ENCODE peak calls at places on chromosomes 4 and X, in six cellular contexts. Y, N, A, O, D and T are unnamed samples. For H3K4me1 and H3K27me3, the result is how much of the 10 kb centered on the place peaks cover.

GRCh38 chr4:110361921-110362320 is 114.0 kb upstream of the ENPEP start:
- DNase-seq in D (no peak), Y (no peak), A (peak), N (no peak), O (no peak), T (peak)

GRCh38 chrX:23554304-23554703 is 113.0 kb upstream of the PRDX4 start:
- DNase-seq in O (no peak), Y (no peak), N (peak), A (peak), D (peak), T (peak)

GRCh38 chr4:110610940-110611785 is 11.7 kb downstream of the PITX2 start:
- DNase-seq in O (no peak), Y (no peak), A (no peak), N (no peak), D (no peak), T (peak)

GRCh38 chr4:105461221-105462041 is 12.4 kb downstream of the PPA2 start:
- DNase-seq in A (no peak), N (peak), O (no peak), D (no peak), Y (no peak), T (no peak)

GRCh38 chr4:93809773-93810172 is 18.8 kb upstream of the ATOH1 start:
- DNase-seq in O (peak), D (no peak), Y (peak), N (no peak), A (no peak), T (no peak)

GRCh38 chr4:75584067-75584466 is 28.2 kb downstream of the ODAPH start:
- DNase-seq in O (no peak), A (no peak), N (no peak), Y (no peak), D (no peak), T (no peak)

GRCh38 chr4:40990202-40990898 is 224.0 kb downstream of the APBB2 start:
- DNase-seq in A (peak), D (no peak), O (no peak), Y (no peak), N (no peak), T (peak)

GRCh38 chr4:4486969-4487368 is 54.9 kb downstream of the STX18 start:
- DNase-seq in N (no peak), D (no peak), Y (no peak), O (no peak), A (no peak), T (no peak)

GRCh38 chr4:85787133-85787532 is 312.2 kb downstream of the ARHGAP24 start:
- DNase-seq in A (peak), O (no peak), N (no peak), Y (no peak), D (no peak), T (no peak)

GRCh38 chr4:43776371-43776770 is 672.2 kb downstream of the KCTD8 start:
- DNase-seq in D (no peak), Y (no peak), O (no peak), A (no peak), N (no peak), T (no peak)

GRCh38 chr4:88743696-88744095 is 46.1 kb upstream of the NAP1L5 start:
- DNase-seq in N (no peak), Y (no peak), O (no peak), D (no peak), A (peak), T (peak)

GRCh38 chr4:176780995-176781738 is 11.6 kb downstream of the VEGFC start:
- DNase-seq in A (no peak), N (no peak), D (no peak), O (no peak), Y (no peak), T (no peak)

GRCh38 chr4:120228086-120228485 is 161.4 kb upstream of the MAD2L1 start:
- DNase-seq in A (peak), Y (no peak), O (no peak), D (no peak), N (no peak), T (no peak)

GRCh38 chr4:44563496-44563895 is 87.9 kb downstream of the YIPF7 start:
- DNase-seq in D (no peak), O (no peak), N (no peak), Y (no peak), A (peak), T (no peak)

GRCh38 chr4:22264261-22264660 is 251.6 kb downstream of the ADGRA3 start:
- DNase-seq in N (no peak), O (no peak), D (no peak), Y (no peak), A (no peak), T (no peak)

GRCh38 chrX:11609109-11609508 is 56.6 kb downstream of the ARHGAP6 start:
- DNase-seq in N (no peak), O (no peak), Y (no peak), A (no peak), D (no peak), T (no peak)

GRCh38 chr4:53010320-53010719 is 148.2 kb downstream of the RASL11B start:
- DNase-seq in A (no peak), O (peak), D (no peak), N (no peak), Y (peak), T (no peak)

GRCh38 chrX:71954458-71954857 is 43.8 kb downstream of the NHSL2 start:
- DNase-seq in A (no peak), N (no peak), O (no peak), D (no peak), Y (no peak), T (no peak)

GRCh38 chr4:576245-576821 is at the start of gene TMEM271:
- DNase-seq in N (no peak), O (no peak), Y (no peak), D (no peak), A (no peak), T (peak)

GRCh38 chr4:25531272-25531671 is 124.4 kb upstream of the SLC34A2 start:
- DNase-seq in O (no peak), Y (no peak), A (no peak), N (no peak), D (no peak), T (peak)

GRCh38 chrX:111892375-111892774 is 16.4 kb downstream of the TRPC5OS start:
- DNase-seq in N (no peak), O (no peak), A (no peak), Y (no peak), D (no peak), T (no peak)

GRCh38 chr4:128615197-128615596 is 194.3 kb upstream of the JADE1 start:
- DNase-seq in N (no peak), Y (no peak), O (no peak), A (no peak), D (no peak), T (no peak)

GRCh38 chrX:154696328-154697045 is 43.1 kb upstream of the CTAG2 start:
- DNase-seq in D (no peak), N (no peak), A (peak), O (no peak), Y (no peak), T (peak)

GRCh38 chr4:76943790-76944189 is 5.8 kb upstream of the SEPTIN11 start:
- DNase-seq in O (peak), Y (no peak), N (peak), A (no peak), D (no peak), T (no peak)

GRCh38 chr4:93469560-93469959 is 359.0 kb upstream of the ATOH1 start:
- DNase-seq in Y (no peak), O (no peak), N (no peak), D (no peak), A (no peak), T (no peak)

GRCh38 chr4:95979961-95980876 is 140.3 kb downstream of the PDHA2 start:
- DNase-seq in A (no peak), N (no peak), O (peak), Y (no peak), D (no peak), T (peak)

GRCh38 chrX:133444952-133445831 is 29.9 kb upstream of the GPC4 start:
- DNase-seq in D (no peak), A (peak), O (no peak), N (no peak), Y (no peak), T (no peak)

GRCh38 chrX:133414399-133415275 is 652 bp downstream of the GPC4 start:
- DNase-seq in A (peak), Y (peak), D (no peak), N (no peak), O (peak), T (peak)

GRCh38 chr4:186765138-186765537 is 41.5 kb upstream of the FAT1 start:
- DNase-seq in Y (no peak), O (no peak), A (no peak), D (peak), N (peak), T (peak)

GRCh38 chrX:150958177-150958576 is 25.0 kb upstream of the HMGB3 start:
- DNase-seq in Y (no peak), N (no peak), D (no peak), A (no peak), O (no peak), T (no peak)

GRCh38 chr4:183659919-183660318 is 826 bp downstream of the TRAPPC11 start:
- DNase-seq in A (no peak), D (no peak), N (peak), O (no peak), Y (no peak), T (peak)

GRCh38 chrX:122196338-122196737 is 987.7 kb upstream of the GRIA3 start:
- DNase-seq in N (no peak), Y (no peak), O (no peak), A (no peak), D (no peak), T (no peak)

GRCh38 chrX:13899607-13900006 is 82.7 kb upstream of the GPM6B start:
- DNase-seq in D (peak), O (peak), N (no peak), A (peak), Y (no peak), T (no peak)

GRCh38 chrX:22818061-22818460 is 181.7 kb upstream of the DDX53 start:
- DNase-seq in Y (no peak), A (no peak), D (no peak), N (no peak), O (no peak), T (no peak)

GRCh38 chr4:113784497-113785254 is 23.1 kb upstream of the CAMK2D start:
- DNase-seq in D (no peak), N (no peak), A (peak), O (no peak), Y (no peak), T (peak)

GRCh38 chrX:17323397-17323796 is 51.6 kb upstream of the NHS start:
- DNase-seq in D (no peak), A (no peak), O (no peak), N (no peak), Y (no peak), T (no peak)

GRCh38 chr4:141705048-141705746 is 68.8 kb downstream of the IL15 start:
- DNase-seq in D (no peak), O (no peak), N (no peak), Y (no peak), A (no peak), T (no peak)

GRCh38 chrX:16797358-16797757 is 11.1 kb downstream of the TXLNG start:
- DNase-seq in N (no peak), D (no peak), O (no peak), A (no peak), Y (peak), T (peak)

GRCh38 chr4:16819652-16820051 is 78.8 kb downstream of the LDB2 start:
- DNase-seq in O (no peak), N (no peak), Y (no peak), D (no peak), A (no peak), T (no peak)
- H3K4me1 ChIP-seq in O (under half), N (under half), Y (under half), D (under half), A (under half), T (under half)

DNA sequence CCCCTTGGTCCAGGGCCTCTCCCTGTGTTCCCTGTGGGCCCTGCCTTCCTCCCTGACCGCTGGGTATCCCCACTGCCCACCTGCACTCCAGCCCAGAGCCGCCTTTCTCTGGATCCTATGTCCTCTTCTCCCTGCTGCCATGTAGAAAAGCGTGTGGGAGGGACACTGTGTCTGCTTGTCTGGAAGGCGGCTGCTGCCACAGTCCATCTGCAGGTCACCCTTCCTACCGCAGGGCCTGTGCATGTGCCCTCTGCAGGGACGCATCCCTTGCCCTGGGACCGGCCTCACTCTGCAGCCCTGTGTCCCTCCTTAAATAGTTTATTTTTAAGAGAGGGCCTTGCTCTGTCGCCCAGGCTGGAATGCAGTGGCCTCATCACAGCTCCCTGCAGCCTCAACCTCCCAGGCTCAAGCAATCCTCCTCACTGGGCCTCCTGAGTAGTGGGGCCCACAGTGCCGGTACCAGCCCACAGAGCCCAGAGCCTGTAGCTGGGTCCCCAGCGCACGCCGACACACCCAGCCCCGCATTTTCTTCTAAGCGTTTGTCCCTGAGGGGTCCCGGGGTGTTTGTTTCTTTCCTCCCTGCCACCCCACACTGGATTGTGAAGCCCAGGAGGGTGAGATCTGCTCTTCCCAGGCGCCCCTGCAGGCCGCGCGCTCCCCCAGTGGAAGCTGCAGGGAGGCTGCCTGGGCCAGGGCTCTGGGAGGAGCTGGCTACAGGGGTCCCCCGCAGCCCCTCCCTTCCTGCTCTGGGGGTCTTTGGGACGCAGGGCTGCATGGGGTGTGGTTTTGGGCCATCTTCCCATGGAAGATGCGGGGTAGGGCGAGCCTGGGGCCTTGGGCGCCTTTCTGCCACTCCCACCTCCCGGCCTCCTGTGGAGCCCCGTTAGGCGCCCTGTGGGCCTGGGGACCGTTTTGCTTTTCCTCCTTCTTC is 12.8 kb upstream of the NAT8L start:
- DNase-seq in N (no peak), O (no peak), D (peak), A (no peak), Y (no peak), T (peak)
- H3K27me3 ChIP-seq in N (under half), O (under half), D (under half), A (under half), Y (under half), T (under half)

DNA sequence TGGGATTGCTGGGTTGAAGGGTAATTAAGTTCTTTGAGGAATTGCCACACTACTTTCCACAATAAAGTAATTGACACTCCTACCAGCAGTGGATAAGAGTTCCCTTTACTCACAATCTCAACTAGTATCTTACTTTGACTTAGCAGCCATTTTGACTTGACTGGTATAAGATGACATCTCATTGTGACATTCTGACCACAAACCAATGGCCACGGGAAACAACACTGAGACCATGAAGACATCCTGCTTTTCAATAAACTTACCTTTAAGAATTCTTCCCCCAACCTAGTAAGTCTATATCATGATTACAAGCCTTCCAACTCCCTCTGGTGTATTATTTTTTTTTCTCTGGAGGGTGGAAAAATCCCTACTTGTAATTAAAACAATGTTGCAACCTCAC is 66.9 kb upstream of the WDR1 start:
- DNase-seq in D (no peak), O (no peak), A (no peak), Y (no peak), N (no peak), T (no peak)
- H3K4me1 ChIP-seq in D (under half), O (under half), A (under half), Y (under half), N (under half), T (under half)

GRCh38 chrX:52509916-52510315 is 6.9 kb downstream of the XAGE1B start:
- DNase-seq in O (no peak), A (no peak), Y (no peak), N (no peak), D (no peak), T (no peak)

DNA sequence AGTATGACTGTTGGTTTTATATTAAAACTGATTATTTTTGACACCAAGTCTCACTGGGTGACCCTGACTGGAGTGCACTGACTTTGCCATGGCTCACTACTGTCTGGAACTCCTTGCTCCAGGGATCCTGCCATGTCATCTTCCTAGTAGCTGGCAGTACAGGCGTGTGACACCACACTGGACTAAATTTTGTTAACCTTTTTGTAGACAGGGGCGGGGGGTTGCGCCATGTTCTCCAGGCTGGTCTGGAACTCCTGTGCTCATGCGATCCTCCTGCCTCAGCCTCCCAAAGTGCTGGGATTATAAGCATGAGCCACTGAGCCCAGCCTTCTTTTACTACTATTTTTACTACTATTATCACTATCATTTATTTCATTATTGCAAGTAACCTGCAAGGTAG is 8.9 kb downstream of the XAGE1A start:
- DNase-seq in N (no peak), Y (no peak), O (no peak), D (no peak), A (no peak), T (no peak)
- H3K27me3 ChIP-seq in N (under half), Y (under half), O (under half), D (under half), A (under half), T (under half)

GRCh38 chr4:72448231-72448630 is 120.8 kb downstream of the ADAMTS3 start:
- DNase-seq in D (no peak), A (no peak), O (no peak), Y (no peak), N (no peak), T (no peak)
- H3K4me1 ChIP-seq in D (under half), A (under half), O (under half), Y (under half), N (under half), T (under half)

GRCh38 chr4:8871417-8872401 is at the start of gene HMX1:
- DNase-seq in N (no peak), O (no peak), Y (no peak), A (no peak), D (peak), T (peak)
- H3K27me3 ChIP-seq in N (under half), O (half or more), Y (under half), A (half or more), D (under half), T (half or more)

DNA sequence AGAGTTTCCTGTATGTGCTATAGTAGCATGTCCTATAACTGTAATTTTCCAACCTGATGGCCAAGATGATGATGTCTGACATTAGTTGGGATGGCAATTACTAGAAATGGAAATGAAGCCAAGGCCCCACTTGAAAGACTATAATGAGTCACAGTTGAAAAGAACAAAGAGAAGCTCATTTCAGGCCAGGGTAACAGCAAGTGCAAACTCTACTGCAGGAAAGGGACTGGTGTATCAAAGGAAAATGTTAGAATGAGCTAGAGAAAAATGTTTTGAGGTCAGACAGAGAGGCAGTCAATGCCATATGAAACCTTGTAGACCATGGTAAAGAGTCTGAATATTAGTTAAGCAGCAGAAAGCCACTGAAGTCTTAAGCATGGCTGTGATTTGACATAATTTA is 146.2 kb upstream of the SH3RF1 start:
- DNase-seq in Y (no peak), O (no peak), A (no peak), D (no peak), N (no peak), T (no peak)
- H3K4me1 ChIP-seq in Y (under half), O (under half), A (under half), D (under half), N (under half), T (under half)